ENCODE peak calls at places on chromosome 2, in eight cellular contexts. F is WERI-Rb-1, S is esophagus squamous epithelium, N is ovary, Q is dorsolateral prefrontal cortex, T is GM13976, I is sigmoid colon, P is HL-60. Z is an unnamed sample.

GRCh38 chr2:143282684-143283083 is 153.5 kb downstream of the ARHGAP15 start:
- DNase-seq in P (peak; percentile 26), F (no peak), Q (no peak), T (no peak), N (no peak), I (no peak), S (no peak), Z (no peak)

GRCh38 chr2:171522057-171522803 is at the start of gene CYBRD1:
- DNase-seq in I (peak; percentile 96), T (peak; percentile 89), P (peak; percentile 87), N (peak; percentile 88), F (peak; percentile 51), S (peak; percentile 11), Q (peak; percentile 75), Z (peak; percentile 48)

GRCh38 chr2:229922449-229923386 is at the start of gene FBXO36:
- DNase-seq in N (peak; percentile 90), P (peak; percentile 88), I (no peak), F (peak; percentile 87), S (peak; percentile 75), Q (peak; percentile 84), T (peak; percentile 91), Z (peak; percentile 89)

GRCh38 chr2:210028178-210028577 is 25.7 kb downstream of the RPE start:
- DNase-seq in T (no peak), Q (no peak), P (no peak), N (no peak), S (no peak), F (no peak), I (no peak), Z (no peak)

GRCh38 chr2:17355608-17356329 is 162.5 kb downstream of the RAD51AP2 start:
- DNase-seq in S (no peak), N (no peak), P (no peak), Q (no peak), I (no peak), T (peak; percentile 17), F (no peak), Z (no peak)

GRCh38 chr2:207054521-207054920 is 111.2 kb downstream of the KLF7 start:
- DNase-seq in S (no peak), P (no peak), Q (no peak), N (no peak), T (no peak), F (no peak), I (no peak), Z (no peak)

GRCh38 chr2:25794544-25795276 is 83.6 kb downstream of the ASXL2 start:
- DNase-seq in F (no peak), T (peak; percentile 66), S (no peak), I (no peak), N (no peak), Q (no peak), P (no peak), Z (no peak)

GRCh38 chr2:240782221-240782885 is 37.7 kb downstream of the KIF1A start:
- DNase-seq in S (no peak), I (peak; percentile 50), N (peak; percentile 14), P (no peak), F (no peak), Q (no peak), T (no peak), Z (no peak)

GRCh38 chr2:8602809-8603208 is 79.0 kb upstream of the ID2 start:
- DNase-seq in N (no peak), F (no peak), T (no peak), P (peak; percentile 61), I (no peak), S (no peak), Q (no peak), Z (no peak)

GRCh38 chr2:32039447-32040219 is at the start of gene DPY30:
- DNase-seq in Q (peak; percentile 93), I (peak; percentile 96), F (peak; percentile 97), N (peak; percentile 92), P (peak; percentile 92), S (peak; percentile 60), T (peak; percentile 94), Z (peak; percentile 96)

GRCh38 chr2:208441951-208442350 is 35.4 kb downstream of the PTH2R start:
- DNase-seq in P (no peak), Q (no peak), N (no peak), I (no peak), T (no peak), F (no peak), S (no peak), Z (no peak)

GRCh38 chr2:163878718-163879117 is 142.9 kb upstream of the FIGN start:
- DNase-seq in I (no peak), P (peak; percentile 20), T (peak; percentile 16), N (no peak), Q (no peak), S (no peak), F (peak; percentile 59), Z (peak; percentile 60)

GRCh38 chr2:196112408-196113039 is 43.9 kb upstream of the DNAH7 start:
- DNase-seq in Q (no peak), F (no peak), I (no peak), P (no peak), T (no peak), S (no peak), N (no peak), Z (no peak)

GRCh38 chr2:171878481-171878993 is 15.5 kb downstream of the SLC25A12 start:
- DNase-seq in Q (no peak), T (no peak), F (no peak), I (no peak), P (no peak), S (no peak), N (peak; percentile 44), Z (peak; percentile 9)

GRCh38 chr2:134140251-134140661 is 113.6 kb upstream of the MGAT5 start:
- DNase-seq in I (no peak), S (no peak), N (no peak), T (no peak), P (no peak), Q (peak; percentile 47), F (no peak), Z (peak; percentile 63)

GRCh38 chr2:238925281-238925680 is 77.4 kb downstream of the TWIST2 start:
- DNase-seq in P (no peak), S (no peak), N (peak; percentile 18), I (peak; percentile 50), Q (peak; percentile 21), T (no peak), F (no peak), Z (no peak)

GRCh38 chr2:198660491-198660890 is 797.2 kb downstream of the SATB2 start:
- DNase-seq in S (no peak), F (no peak), T (no peak), I (no peak), Q (no peak), N (no peak), P (no peak), Z (no peak)

GRCh38 chr2:237723023-237723422 is 75.6 kb upstream of the RBM44 start:
- DNase-seq in F (no peak), T (no peak), N (no peak), P (no peak), I (no peak), Q (no peak), S (no peak), Z (no peak)

GRCh38 chr2:237722616-237723015 is 76.0 kb upstream of the RBM44 start:
- DNase-seq in F (no peak), T (no peak), P (no peak), S (no peak), Q (no peak), N (no peak), I (peak; percentile 45), Z (no peak)

GRCh38 chr2:237721828-237722227 is 76.8 kb upstream of the RBM44 start:
- DNase-seq in S (no peak), Q (no peak), N (no peak), F (no peak), T (no peak), I (no peak), P (no peak), Z (no peak)

GRCh38 chr2:237724811-237725478 is 73.6 kb upstream of the RBM44 start:
- DNase-seq in Q (no peak), P (no peak), N (no peak), F (no peak), S (no peak), I (no peak), T (no peak), Z (peak; percentile 53)

GRCh38 chr2:237723613-237724012 is 75.0 kb upstream of the RBM44 start:
- DNase-seq in Q (no peak), T (no peak), I (peak; percentile 72), S (no peak), F (peak; percentile 69), P (peak; percentile 48), N (no peak), Z (no peak)
- TF ChIP-seq CTCF in Q (no peak), T (no peak), I (no peak), S (no peak), F (peak; percentile 5), P (no peak), N (no peak), Z (no peak)

DNA sequence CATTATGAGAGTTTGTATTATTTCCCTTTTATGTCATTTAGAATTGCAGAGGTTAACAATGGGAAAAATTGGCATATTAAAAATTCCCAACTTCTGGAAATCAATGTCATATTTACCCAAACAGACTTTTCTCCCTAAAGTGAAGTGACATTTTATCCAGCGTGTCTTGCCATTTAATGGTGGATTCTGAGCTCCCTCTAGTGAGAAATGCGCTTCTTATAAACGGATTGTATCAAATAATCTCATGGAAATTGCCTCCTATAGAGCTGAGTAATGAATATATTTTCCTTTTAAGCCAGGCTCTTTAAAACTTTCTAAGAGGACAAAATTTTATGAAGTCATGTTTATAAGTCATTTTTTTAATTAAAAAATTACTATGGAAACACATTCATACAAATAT is 5.7 kb upstream of the GCFC2 start:
- DNase-seq in F (no peak), P (no peak), I (no peak), T (no peak), N (no peak), S (no peak), Q (no peak), Z (no peak)
- TF ChIP-seq CTCF in F (no peak), P (no peak), I (no peak), T (no peak), N (no peak), S (no peak), Q (peak; percentile 32), Z (no peak)

DNA sequence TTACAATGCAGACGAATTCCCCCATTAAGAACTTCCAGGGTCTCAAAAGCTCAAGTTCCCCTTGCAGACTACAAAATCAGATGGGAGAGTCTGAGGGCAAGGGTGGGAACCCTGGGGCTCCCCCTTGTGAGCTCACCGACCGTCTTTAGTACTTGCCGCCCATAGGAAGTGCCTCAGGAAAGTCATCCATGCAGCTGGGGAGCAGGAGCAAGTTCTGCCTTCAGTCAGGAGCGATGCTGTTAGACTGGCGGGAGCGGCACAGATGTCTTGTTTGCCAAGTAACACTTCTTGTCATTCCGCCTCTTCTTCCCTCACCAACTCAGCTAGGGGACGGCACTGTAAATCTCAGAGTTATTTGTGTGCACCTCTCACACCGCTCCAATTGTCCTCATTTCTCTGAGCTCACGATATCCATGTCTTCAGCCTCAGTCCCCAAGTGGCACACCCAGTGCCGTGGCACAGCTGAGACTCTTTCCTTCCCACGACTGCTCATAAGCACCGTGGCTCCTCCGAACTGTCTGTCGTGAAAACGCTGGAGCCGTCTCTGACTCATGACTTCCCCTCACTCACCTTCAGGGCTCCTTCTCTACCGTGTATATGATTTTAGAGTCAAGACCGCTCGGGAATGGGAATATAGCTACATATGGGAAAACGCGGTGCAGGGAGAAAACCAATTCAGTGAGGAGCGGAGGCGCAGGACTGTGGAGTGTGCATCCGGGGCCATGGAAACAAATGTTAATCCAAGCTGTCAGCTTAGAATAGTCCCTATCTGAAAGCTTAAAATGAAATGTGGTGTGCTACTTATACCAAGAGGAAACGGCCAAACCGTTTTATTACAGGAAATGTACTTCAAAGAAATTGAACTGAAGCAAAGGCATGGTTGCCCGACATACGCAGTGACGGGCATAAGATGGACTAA is 34.0 kb downstream of the UXS1 start:
- DNase-seq in T (no peak), Q (peak; percentile 63), S (no peak), P (no peak), F (no peak), I (no peak), N (no peak), Z (no peak)
- TF ChIP-seq CTCF in T (no peak), Q (no peak), S (no peak), P (no peak), F (no peak), I (no peak), N (no peak), Z (no peak)

GRCh38 chr2:98608118-98608961 is at the start of the genes COA5 and UNC50:
- DNase-seq in F (peak; percentile 89), P (peak; percentile 91), I (peak; percentile 94), S (peak; percentile 33), N (peak; percentile 91), Q (peak; percentile 82), T (peak; percentile 98), Z (peak; percentile 87)
- TF ChIP-seq CTCF in F (no peak), P (no peak), I (no peak), S (no peak), N (peak; percentile 30), Q (peak; percentile 34), T (peak; percentile 22), Z (no peak)

Z was measured in body of pancreas.